ENCODE peak calls at places on chromosomes 11 and 22, in six cellular contexts. O is HepG2, X is GM12878, W is H1, V is K562, F is SK-N-SH. M is an unnamed sample.
A peak's percentile ranks its signal among the peaks of the same experiment; 100 is the strongest.

GRCh38 chr11:44833869-44834452 is 107.2 kb downstream of the TSPAN18 start:
- DNase-seq in W (no peak), O (no peak), X (no peak), V (no peak), F (peak; percentile 45), M (no peak)

GRCh38 chr11:11731311-11732083 is 109.7 kb upstream of the GALNT18 start:
- DNase-seq in O (no peak), X (no peak), F (no peak), V (no peak), W (no peak), M (no peak)

GRCh38 chr11:128757235-128757711 is 63.4 kb downstream of the FLI1 start:
- DNase-seq in W (no peak), X (peak; percentile 93), V (peak; percentile 23), F (no peak), O (no peak), M (peak; percentile 68)

GRCh38 chr11:71086687-71087258 is 165.6 kb downstream of the SHANK2 start:
- DNase-seq in F (peak; percentile 73), X (no peak), O (peak; percentile 34), W (peak; percentile 31), V (peak; percentile 30), M (no peak)

GRCh38 chr22:20095521-20095920 is 15.5 kb downstream of the DGCR8 start:
- DNase-seq in O (no peak), V (no peak), W (no peak), X (no peak), F (no peak), M (no peak)

GRCh38 chr22:21624120-21624879 is 5.5 kb downstream of the YDJC start:
- DNase-seq in W (no peak), X (no peak), V (peak; percentile 96), F (peak; percentile 57), O (no peak), M (no peak)

GRCh38 chr11:14396289-14396688 is 37.3 kb upstream of the RRAS2 start:
- DNase-seq in V (no peak), F (no peak), O (no peak), X (no peak), W (no peak), M (no peak)

GRCh38 chr11:69000391-69000790 is 12.7 kb downstream of the MRGPRF start:
- DNase-seq in V (no peak), F (no peak), X (no peak), O (no peak), W (no peak), M (no peak)

GRCh38 chr11:119373917-119374631 is 7.4 kb downstream of the USP2 start:
- DNase-seq in F (peak; percentile 84), V (peak; percentile 63), O (peak; percentile 74), W (no peak), X (no peak), M (peak; percentile 56)

GRCh38 chr22:50252081-50253045 is 1.3 kb upstream of the HDAC10 start:
- DNase-seq in O (peak; percentile 39), F (peak; percentile 83), V (no peak), W (no peak), X (no peak), M (peak; percentile 77)

GRCh38 chr11:73340164-73340563 is 32.1 kb downstream of the ARHGEF17 start:
- DNase-seq in O (no peak), X (no peak), F (no peak), V (no peak), W (no peak), M (no peak)

GRCh38 chr11:111977141-111978027 is 40.2 kb downstream of the DIXDC1 start:
- DNase-seq in V (no peak), W (no peak), F (peak; percentile 90), X (no peak), O (no peak), M (no peak)

GRCh38 chr11:79480864-79481263 is 40.0 kb upstream of the TENM4 start:
- DNase-seq in O (no peak), W (no peak), V (no peak), X (no peak), F (no peak), M (no peak)

GRCh38 chr11:106463154-106463553 is 385.7 kb downstream of the AASDHPPT start:
- DNase-seq in F (no peak), W (no peak), X (no peak), O (no peak), V (no peak), M (no peak)

GRCh38 chr11:1888347-1888753 is 3.3 kb downstream of the PRR33 start:
- DNase-seq in W (no peak), V (no peak), X (no peak), O (no peak), F (peak; percentile 39), M (no peak)

GRCh38 chr22:45317551-45318167 is 7.9 kb downstream of the FAM118A start:
- DNase-seq in F (peak; percentile 70), V (no peak), X (no peak), W (no peak), O (no peak), M (no peak)

GRCh38 chr22:45320326-45320976 is 10.7 kb downstream of the FAM118A start:
- DNase-seq in O (no peak), X (no peak), W (no peak), F (no peak), V (no peak), M (no peak)

GRCh38 chr22:45319319-45319675 is 9.6 kb downstream of the FAM118A start:
- DNase-seq in F (peak; percentile 60), W (no peak), X (no peak), V (no peak), O (no peak), M (no peak)

GRCh38 chr22:45318168-45318557 is 8.4 kb downstream of the FAM118A start:
- DNase-seq in W (no peak), V (peak; percentile 25), X (peak; percentile 68), O (no peak), F (peak; percentile 75), M (peak; percentile 76)

DNA sequence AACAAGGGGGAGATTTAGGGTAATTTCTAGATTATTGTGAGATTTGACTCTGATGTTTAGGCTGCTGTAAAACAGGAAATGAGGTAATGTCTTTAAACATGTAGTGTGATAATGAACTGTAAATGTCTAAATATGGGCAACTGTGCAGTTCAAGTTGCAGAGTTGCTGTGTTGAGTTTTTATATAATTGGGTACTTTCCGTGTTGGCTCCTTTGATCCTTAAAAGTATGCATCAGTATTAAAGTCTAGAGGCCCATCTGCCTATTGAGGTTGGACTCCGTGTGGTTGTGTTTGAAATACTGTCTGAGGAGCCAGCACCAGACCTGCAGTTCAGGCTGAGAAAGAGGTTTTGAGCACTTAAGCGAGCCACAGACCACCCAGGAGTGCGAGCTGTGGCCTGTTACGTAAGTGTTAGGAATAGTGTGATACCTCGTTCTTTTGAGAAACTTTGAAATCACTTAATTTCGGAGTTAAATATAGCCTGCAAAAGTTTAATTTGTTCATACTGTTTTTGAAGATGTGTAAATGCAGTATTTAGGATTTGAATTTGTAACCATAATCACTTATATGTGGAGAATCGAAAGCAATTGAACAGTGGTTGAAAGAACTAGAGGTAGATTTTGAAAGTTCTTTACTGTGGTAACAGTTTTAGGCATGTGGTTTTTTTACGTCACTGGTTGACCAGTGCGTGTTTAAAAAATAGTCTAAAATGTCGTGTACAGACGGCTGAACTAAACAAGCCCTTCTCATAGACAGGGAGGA is 9.0 kb downstream of the FAM118A start:
- DNase-seq in X (peak; percentile 46), O (no peak), V (no peak), W (no peak), F (no peak), M (no peak)
- H3K4me3 ChIP-seq in X (peak overlapping the region; percentile 4), O (no peak overlapping the region), V (no peak overlapping the region), W (no peak overlapping the region), F (peak overlapping the region; percentile 10), M (peak overlapping the region; percentile 2)

GRCh38 chr22:47337161-47337621 is 574.7 kb downstream of the TBC1D22A start:
- DNase-seq in X (no peak), O (peak; percentile 39), V (no peak), F (no peak), W (no peak), M (no peak)
- TF ChIP-seq GABPA in X (no peak), O (no peak), V (peak; percentile 25), F (no peak), W (no peak), M (no peak)

DNA sequence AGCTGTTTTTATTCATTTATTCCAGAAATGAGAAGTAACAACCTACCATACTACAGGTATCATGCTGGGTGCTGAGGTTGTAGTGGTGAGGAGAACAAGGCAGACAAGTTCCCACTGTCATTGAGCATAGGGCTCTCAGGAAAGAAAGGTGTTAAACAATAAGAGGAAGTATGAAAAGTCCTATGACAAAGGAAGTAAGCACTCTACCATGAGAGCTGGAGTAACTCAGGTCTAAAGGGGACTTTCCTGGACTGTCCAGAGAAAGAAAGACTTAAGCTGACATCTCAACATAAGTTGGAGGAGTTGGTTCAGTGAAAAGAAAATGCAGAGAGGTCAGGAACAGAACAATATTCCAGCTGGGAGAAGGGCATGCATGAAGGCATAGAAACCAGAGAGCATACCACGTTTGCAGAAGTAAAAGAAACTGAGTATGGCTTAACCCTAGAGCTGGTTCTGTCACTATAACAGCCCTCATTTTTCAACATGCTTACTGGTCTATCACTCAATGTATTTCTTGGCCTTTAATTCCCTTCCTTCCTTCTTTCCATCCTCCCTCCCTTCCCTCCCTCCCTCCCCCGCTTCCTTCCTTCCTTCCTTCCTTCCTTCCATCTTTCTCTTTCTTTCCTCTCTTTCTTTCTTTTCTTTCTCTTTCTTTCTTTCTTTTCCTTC is 137.8 kb upstream of the BDNF start:
- DNase-seq in V (no peak), F (no peak), X (peak; percentile 47), O (no peak), W (no peak), M (no peak)
- H3K4me3 ChIP-seq in V (no peak overlapping the region), F (no peak overlapping the region), X (no peak overlapping the region), O (no peak overlapping the region), W (no peak overlapping the region), M (no peak overlapping the region)

GRCh38 chr11:29452131-29452530 is 564.7 kb downstream of the KCNA4 start:
- DNase-seq in W (no peak), X (no peak), V (no peak), F (no peak), O (no peak), M (no peak)

GRCh38 chr11:29448246-29448877 is 568.5 kb downstream of the KCNA4 start:
- DNase-seq in V (no peak), W (no peak), O (no peak), F (no peak), X (no peak), M (no peak)

GRCh38 chr11:29446132-29446531 is 570.7 kb downstream of the KCNA4 start:
- DNase-seq in O (no peak), X (no peak), F (no peak), W (no peak), V (no peak), M (no peak)

GRCh38 chr11:29447821-29448220 is 569.0 kb downstream of the KCNA4 start:
- DNase-seq in W (no peak), O (no peak), F (no peak), X (no peak), V (no peak), M (no peak)

DNA sequence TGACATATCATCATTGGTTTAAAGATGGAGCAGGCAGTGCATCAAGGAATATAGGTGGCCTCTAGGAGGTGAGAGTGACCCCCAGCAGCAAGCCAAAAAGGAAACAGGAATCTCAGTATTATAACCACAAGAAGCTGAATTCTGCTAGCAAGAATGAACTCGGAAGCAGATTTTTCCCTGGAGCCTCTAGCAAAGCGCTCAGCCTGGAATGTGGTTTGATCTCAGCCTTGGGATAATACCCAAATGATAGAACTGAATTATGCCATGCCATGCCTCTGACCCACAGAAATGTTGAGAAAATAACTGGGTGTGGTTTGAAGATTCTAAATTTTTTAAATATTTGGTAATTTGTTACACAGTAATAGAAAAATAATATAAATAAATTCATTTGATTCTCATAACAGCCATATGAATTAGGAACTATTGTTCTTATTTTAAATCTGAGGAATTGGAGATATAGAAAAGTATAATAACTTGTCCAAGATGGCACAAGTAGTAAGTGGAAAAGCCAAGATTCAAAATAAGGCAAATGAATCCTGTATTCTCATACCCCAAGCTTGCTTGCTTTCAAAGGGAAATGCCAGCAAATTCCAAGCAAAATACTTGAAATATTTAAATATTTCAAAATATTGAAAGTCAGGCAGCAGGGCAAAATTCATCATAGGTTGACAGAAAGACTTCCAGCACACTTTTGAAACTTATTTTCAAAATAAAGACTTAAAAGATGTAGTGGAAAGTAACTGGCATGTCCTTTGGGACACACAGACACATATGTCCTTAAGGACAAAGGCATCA is 567.4 kb downstream of the KCNA4 start:
- DNase-seq in X (no peak), F (no peak), O (no peak), V (no peak), W (no peak), M (no peak)
- TF ChIP-seq GABPA in X (no peak), F (no peak), O (no peak), V (no peak), W (no peak), M (no peak)

M was measured in HL-60.